ENCODE peak calls at places on chromosome 20, in nine cellular contexts. Y is HepG2, K is uterus, W is endothelial cell of umbilical vein, E is A549, Z is IMR-90, T is heart left ventricle, Q is upper lobe of left lung, L is body of pancreas. B is an unnamed sample.

GRCh38 chr20:64256282-64256947 is 867 bp downstream of the PCMTD2 start:
- DNase-seq in Y (no peak), K (no peak), W (peak), L (no peak), E (no peak), T (no peak), Z (peak), Q (no peak), B (no peak)

GRCh38 chr20:23096073-23096472 is 9.9 kb upstream of the CD93 start:
- DNase-seq in W (no peak), K (no peak), E (no peak), Z (no peak), L (no peak), Q (no peak), T (no peak), Y (no peak), B (no peak)

GRCh38 chr20:44154521-44155001 is 32.4 kb downstream of the JPH2 start:
- DNase-seq in T (peak), W (no peak), Q (no peak), Y (no peak), K (peak), L (no peak), E (no peak), Z (no peak), B (peak)

GRCh38 chr20:45834797-45835161 is 1.2 kb downstream of the SNX21 start:
- DNase-seq in Z (no peak), W (no peak), E (no peak), K (no peak), L (no peak), T (peak), Q (no peak), Y (no peak), B (no peak)

GRCh38 chr20:62174021-62174804 is 8.6 kb upstream of the MTG2 start:
- DNase-seq in Y (no peak), E (no peak), L (no peak), K (no peak), W (no peak), T (no peak), Z (no peak), Q (peak), B (no peak)

GRCh38 chr20:49450281-49450707 is 32.2 kb downstream of the KCNB1 start:
- DNase-seq in Z (no peak), K (no peak), W (no peak), Y (no peak), Q (no peak), T (no peak), E (no peak), L (no peak), B (no peak)

GRCh38 chr20:48828734-48829460 is 1.1 kb upstream of the PREX1 start:
- DNase-seq in W (no peak), Y (no peak), K (no peak), E (no peak), Z (no peak), Q (no peak), T (no peak), L (no peak), B (no peak)

GRCh38 chr20:23666698-23667097 is 22.1 kb downstream of the CST4 start:
- DNase-seq in W (no peak), K (no peak), L (no peak), T (peak), Z (no peak), E (no peak), Y (no peak), Q (no peak), B (no peak)

GRCh38 chr20:10194166-10194565 is 24.5 kb upstream of the SNAP25 start:
- DNase-seq in Q (no peak), Y (no peak), T (no peak), Z (no peak), L (no peak), W (no peak), E (no peak), K (no peak), B (no peak)

GRCh38 chr20:9460518-9460917 is 53.9 kb upstream of the LAMP5 start:
- DNase-seq in E (peak), W (peak), Y (no peak), K (no peak), Z (peak), L (no peak), T (no peak), Q (no peak), B (no peak)

GRCh38 chr20:371755-372542 is 8.6 kb upstream of the TRIB3 start:
- DNase-seq in W (peak), Y (peak), Q (no peak), Z (peak), K (peak), T (peak), E (peak), L (peak), B (peak)

GRCh38 chr20:60003776-60004175 is 45.6 kb downstream of the CDH26 start:
- DNase-seq in L (no peak), E (no peak), W (no peak), Z (no peak), T (no peak), Q (no peak), K (no peak), Y (no peak), B (no peak)

GRCh38 chr20:17525650-17526049 is 5.5 kb downstream of the BFSP1 start:
- DNase-seq in Y (peak), W (peak), E (peak), T (no peak), Z (no peak), Q (no peak), L (peak), K (no peak), B (no peak)

GRCh38 chr20:17650301-17650761 is 31.7 kb downstream of the RRBP1 start:
- DNase-seq in W (peak), L (peak), Q (no peak), K (peak), T (no peak), Z (no peak), Y (no peak), E (no peak), B (no peak)

GRCh38 chr20:50728981-50729874 is 2.2 kb upstream of the PARD6B start:
- DNase-seq in E (peak), W (no peak), K (no peak), L (peak), Y (peak), Q (no peak), Z (no peak), T (no peak), B (no peak)

GRCh38 chr20:50725722-50726000 is 5.7 kb upstream of the PARD6B start:
- DNase-seq in K (no peak), T (no peak), L (no peak), Y (no peak), Q (no peak), Z (no peak), E (no peak), W (no peak), B (no peak)

GRCh38 chr20:50727792-50728485 is 3.4 kb upstream of the PARD6B start:
- DNase-seq in E (peak), K (no peak), Z (no peak), Y (peak), T (no peak), L (peak), Q (no peak), W (no peak), B (no peak)

GRCh38 chr20:50728486-50728980 is 2.8 kb upstream of the PARD6B start:
- DNase-seq in K (no peak), W (no peak), E (no peak), Z (no peak), Y (peak), L (no peak), Q (no peak), T (no peak), B (no peak)

GRCh38 chr20:50726955-50727791 is 4.2 kb upstream of the PARD6B start:
- DNase-seq in Z (no peak), L (no peak), T (no peak), W (no peak), Q (no peak), E (no peak), Y (no peak), K (no peak), B (no peak)
- TF ChIP-seq POLR2A in Z (no peak), L (no peak), T (no peak), W (no peak), Q (no peak), E (no peak), Y (no peak), K (no peak), B (no peak)

GRCh38 chr20:34082232-34082887 is 29.7 kb downstream of the EIF2S2 start:
- DNase-seq in E (no peak), T (no peak), L (no peak), Z (no peak), Q (no peak), W (no peak), K (no peak), Y (no peak), B (no peak)
- TF ChIP-seq POLR2A in E (no peak), T (no peak), L (no peak), Z (no peak), Q (no peak), W (no peak), K (no peak), Y (no peak), B (no peak)

GRCh38 chr20:31676534-31677030 is 38.9 kb downstream of the COX4I2 start:
- DNase-seq in Q (no peak), W (no peak), Y (no peak), T (no peak), Z (no peak), L (no peak), E (no peak), K (no peak), B (no peak)

GRCh38 chr20:31677553-31678260 is 40.0 kb downstream of the COX4I2 start:
- DNase-seq in Q (no peak), K (no peak), Y (no peak), L (no peak), T (no peak), Z (no peak), E (no peak), W (no peak), B (no peak)

GRCh38 chr20:31674895-31675827 is 37.4 kb downstream of the COX4I2 start:
- DNase-seq in W (peak), E (no peak), K (peak), Q (no peak), Z (peak), L (peak), Y (no peak), T (peak), B (peak)

GRCh38 chr20:31673943-31674463 is 36.3 kb downstream of the COX4I2 start:
- DNase-seq in Q (no peak), Y (no peak), L (no peak), W (no peak), T (no peak), Z (no peak), E (no peak), K (no peak), B (no peak)

DNA sequence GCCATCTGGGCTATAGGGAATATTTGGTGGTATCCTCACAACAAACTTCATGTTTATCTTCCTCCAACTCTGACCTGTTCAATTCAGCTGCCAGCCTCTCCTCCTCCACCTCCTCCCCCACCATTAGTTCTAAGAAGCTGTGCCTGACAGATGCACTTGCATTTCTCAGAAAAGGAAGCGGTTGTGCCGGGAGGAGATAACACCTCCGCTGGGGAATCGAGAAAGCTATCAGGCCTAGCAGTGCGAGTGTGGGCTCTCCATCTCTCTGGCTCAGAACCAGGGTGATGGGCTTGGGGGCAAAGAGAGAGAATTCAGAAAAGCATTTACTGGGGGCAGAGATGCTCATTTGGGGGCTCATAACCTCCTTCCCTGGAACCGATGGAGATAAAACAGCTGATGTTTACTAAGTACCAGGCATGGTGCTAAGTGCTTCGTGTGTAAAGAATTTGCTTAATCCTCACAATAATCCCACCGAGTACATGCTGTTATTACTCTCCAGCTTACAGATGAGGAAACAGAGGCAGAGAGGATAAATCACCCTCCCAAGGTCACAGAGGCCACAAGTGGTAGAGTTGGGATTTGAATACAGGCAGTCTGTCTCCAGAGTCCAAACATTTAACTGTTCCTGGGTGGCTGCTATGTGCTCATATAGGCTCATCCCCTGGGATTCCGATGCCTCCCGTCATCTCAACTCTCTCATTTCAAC is 38.3 kb downstream of the COX4I2 start:
- DNase-seq in Y (no peak), L (no peak), T (no peak), W (peak), E (no peak), Z (peak), Q (no peak), K (no peak), B (no peak)
- TF ChIP-seq POLR2A in Y (no peak), L (no peak), T (no peak), W (no peak), E (no peak), Z (no peak), Q (no peak), K (no peak), B (no peak)

DNA sequence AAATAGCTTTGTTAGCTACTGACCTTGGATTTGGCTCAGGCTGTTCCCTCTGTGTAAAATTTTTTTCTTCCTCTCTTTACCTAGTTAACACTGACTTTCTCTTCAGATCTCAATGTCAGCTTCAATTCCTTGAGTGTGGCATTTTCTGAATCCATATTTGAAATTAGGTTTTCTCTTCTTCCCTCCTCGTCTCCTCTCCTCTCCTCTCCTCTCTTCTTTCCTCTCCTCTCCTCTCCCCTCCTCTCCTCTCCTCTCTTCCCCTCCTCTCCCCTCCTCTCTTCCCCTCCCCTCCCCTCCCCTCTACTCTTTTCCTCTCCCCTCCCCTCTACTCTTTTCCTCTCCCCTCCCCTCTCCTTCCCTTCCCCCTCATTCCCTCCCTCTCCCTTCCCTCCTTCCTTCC is 453.3 kb downstream of the BMP2 start:
- DNase-seq in L (no peak), Q (no peak), K (no peak), Z (no peak), W (no peak), E (no peak), Y (no peak), T (no peak), B (no peak)
- TF ChIP-seq POLR2A in L (no peak), Q (no peak), K (no peak), Z (no peak), W (no peak), E (no peak), Y (no peak), T (no peak), B (no peak)

GRCh38 chr20:42595625-42596024 is 594.1 kb downstream of the PTPRT start:
- DNase-seq in L (peak), K (no peak), Q (no peak), T (no peak), Z (no peak), W (no peak), E (no peak), Y (no peak), B (no peak)

GRCh38 chr20:42594659-42595058 is 595.0 kb downstream of the PTPRT start:
- DNase-seq in Q (no peak), T (no peak), K (no peak), L (no peak), W (no peak), E (no peak), Y (no peak), Z (no peak), B (no peak)

GRCh38 chr20:42587427-42587826 is 602.3 kb downstream of the PTPRT start:
- DNase-seq in T (no peak), W (no peak), K (no peak), Q (peak), Z (no peak), E (no peak), Y (no peak), L (peak), B (no peak)

GRCh38 chr20:42588847-42589246 is 600.9 kb downstream of the PTPRT start:
- DNase-seq in Q (no peak), T (no peak), Z (no peak), L (no peak), W (no peak), E (no peak), K (no peak), Y (no peak), B (no peak)

GRCh38 chr20:42589976-42590639 is 599.6 kb downstream of the PTPRT start:
- DNase-seq in K (no peak), Z (no peak), E (no peak), Q (no peak), T (no peak), Y (no peak), W (no peak), L (peak), B (no peak)
- TF ChIP-seq POLR2A in K (no peak), Z (no peak), E (no peak), Q (no peak), T (no peak), Y (no peak), W (no peak), L (no peak), B (no peak)

DNA sequence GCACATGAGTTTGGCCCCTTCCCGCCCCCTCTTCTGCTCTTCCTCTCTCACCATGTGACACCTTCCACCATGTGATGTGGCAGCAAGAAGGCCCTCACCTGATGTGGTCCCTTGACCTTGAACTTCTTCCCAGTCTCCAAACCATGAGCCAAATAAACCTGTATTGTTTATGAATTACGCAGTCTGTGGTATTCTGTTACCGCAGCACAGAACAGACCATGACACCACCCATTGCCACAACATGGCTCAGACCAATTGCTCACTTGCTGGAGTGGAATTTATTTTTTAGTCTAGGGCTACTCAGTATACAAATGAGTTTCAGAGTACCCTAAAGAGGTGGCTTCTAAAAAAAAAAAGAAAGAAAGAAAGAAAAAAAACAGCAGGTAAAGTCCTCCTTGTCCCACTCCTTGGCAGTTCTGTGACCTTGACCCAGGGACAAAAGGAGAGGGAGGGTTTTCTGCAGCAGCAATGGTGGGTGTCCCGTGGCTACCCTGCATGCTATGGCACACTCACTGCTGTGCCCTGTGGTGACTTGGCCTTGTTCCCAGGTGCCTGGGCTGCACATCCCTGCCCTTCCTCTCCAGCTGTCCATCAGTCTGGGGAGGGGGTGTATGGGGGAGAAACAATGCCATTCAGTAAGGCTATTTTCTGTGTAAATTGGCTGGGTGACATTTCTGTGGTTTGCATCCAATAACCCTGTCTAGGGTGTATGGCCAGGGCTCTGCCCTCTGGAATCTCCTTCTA is 5.4 kb upstream of the VSX1 start:
- DNase-seq in Q (no peak), Y (no peak), Z (no peak), K (no peak), E (no peak), L (no peak), W (no peak), T (no peak), B (no peak)
- TF ChIP-seq POLR2A in Q (no peak), Y (no peak), Z (no peak), K (no peak), E (no peak), L (no peak), W (no peak), T (no peak), B (no peak)

DNA sequence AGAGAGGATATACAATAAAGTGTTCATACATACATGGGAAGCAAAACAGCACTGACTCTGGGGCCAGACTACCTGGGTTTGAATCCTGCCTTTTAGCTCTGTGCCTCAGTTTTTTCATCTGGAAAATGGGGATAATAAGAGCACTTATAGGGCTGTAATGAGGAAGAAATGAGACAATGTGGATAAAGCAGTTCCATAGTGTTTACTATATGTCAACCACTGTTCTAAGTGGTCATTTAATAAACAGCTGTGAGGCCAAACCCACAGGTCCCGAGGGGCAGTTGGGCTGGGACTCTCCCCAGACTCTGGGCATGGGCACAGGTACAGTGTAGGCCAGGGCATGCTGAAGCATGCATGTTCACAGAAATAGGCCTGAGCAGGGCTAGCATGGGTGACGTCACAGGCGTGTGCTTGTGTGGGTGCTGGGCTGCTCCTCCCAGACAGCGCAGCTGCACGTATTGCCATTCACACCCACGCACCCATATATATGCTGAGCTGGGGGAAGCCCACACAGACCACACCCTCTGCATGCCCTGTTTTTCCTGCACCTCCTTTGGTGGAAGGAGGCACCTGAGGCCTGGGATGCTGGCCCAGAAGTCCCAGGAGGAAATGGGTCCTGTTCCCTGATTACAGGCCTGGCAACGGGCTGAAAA is 3.5 kb upstream of the PLCG1 start:
- DNase-seq in E (no peak), Q (no peak), W (no peak), Z (peak), K (no peak), L (no peak), Y (no peak), T (no peak), B (no peak)
- TF ChIP-seq POLR2A in E (no peak), Q (no peak), W (no peak), Z (no peak), K (no peak), L (no peak), Y (no peak), T (no peak), B (no peak)

GRCh38 chr20:53503517-53503919 is 90.1 kb downstream of the ZNF217 start:
- DNase-seq in Q (no peak), E (no peak), Y (no peak), K (no peak), T (no peak), Z (no peak), L (no peak), W (no peak), B (no peak)
- TF ChIP-seq POLR2A in Q (no peak), E (no peak), Y (no peak), K (no peak), T (no peak), Z (no peak), L (no peak), W (no peak), B (no peak)

GRCh38 chr20:34736106-34736505 is 32.0 kb downstream of the TP53INP2 start:
- DNase-seq in L (no peak), Z (no peak), W (no peak), E (no peak), Y (no peak), T (peak), Q (no peak), K (no peak), B (peak)
- TF ChIP-seq POLR2A in L (no peak), Z (no peak), W (no peak), E (no peak), Y (no peak), T (no peak), Q (no peak), K (no peak), B (no peak)

DNA sequence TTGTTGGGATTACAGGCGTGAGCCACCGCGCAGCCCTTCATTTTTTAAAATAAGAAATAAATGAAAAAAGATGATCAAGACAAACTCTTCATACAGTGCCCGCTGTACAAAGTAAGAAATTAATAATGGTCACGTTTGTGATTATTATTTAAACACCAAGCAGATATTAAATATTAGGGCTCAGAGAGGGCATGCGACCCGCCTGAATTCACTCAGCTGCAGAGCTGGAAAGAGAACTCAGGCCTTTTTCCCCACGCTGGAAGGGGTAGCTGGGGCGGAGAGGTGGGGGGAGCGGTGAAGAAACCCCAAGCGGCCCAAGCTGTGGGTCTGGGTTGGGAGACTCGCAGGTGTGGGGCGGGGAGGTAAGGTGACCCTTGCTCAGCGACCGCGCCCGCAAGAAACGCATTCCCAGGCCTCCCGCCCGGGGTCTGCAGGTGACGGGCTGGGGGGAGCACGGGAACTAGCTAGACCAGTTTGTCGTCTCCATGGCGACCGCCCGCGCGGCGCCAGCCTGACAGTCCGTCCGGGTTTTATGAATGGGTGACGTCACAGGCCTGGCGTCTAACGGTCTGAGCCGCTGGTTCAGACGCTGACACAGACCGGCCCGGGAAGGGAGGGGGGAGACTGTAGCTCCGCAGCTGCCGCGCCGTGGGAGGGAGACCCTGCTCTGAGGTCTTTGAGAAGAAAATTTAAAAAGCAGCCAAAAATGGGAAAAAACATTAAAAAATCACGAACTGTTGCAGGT is 1.1 kb upstream of the ID1 start:
- DNase-seq in W (peak), Z (peak), E (peak), T (peak), Q (peak), Y (peak), K (peak), L (peak), B (peak)
- TF ChIP-seq POLR2A in W (peak), Z (peak), E (peak), T (peak), Q (peak), Y (no peak), K (peak), L (peak), B (peak)

B was measured in gastrocnemius medialis.